ENCODE peak calls at places on chromosomes 13 and 19, in six cellular contexts. R is naive thymus-derived CD4-positive, alpha-beta T cell; Y is pancreas; L is right atrium auricular region; B is CD4-positive, CD25-positive, alpha-beta regulatory T cell; J is neuronal stem cell. W is an unnamed sample.

GRCh38 chr13:33870046-33870668 is 52.2 kb downstream of the RFC3 start:
- DNase-seq in R (no peak), Y (peak; percentile 49), L (no peak), B (no peak), J (no peak), W (no peak)

GRCh38 chr19:15609261-15609660 is 5.8 kb upstream of the CYP4F8 start:
- DNase-seq in R (no peak), Y (no peak), L (no peak), B (no peak), J (no peak), W (no peak)

GRCh38 chr13:77925616-77926015 is 7.0 kb upstream of the EDNRB start:
- DNase-seq in R (no peak), Y (no peak), L (no peak), B (no peak), J (no peak), W (no peak)

GRCh38 chr13:53143757-53144320 is 115.2 kb downstream of the OLFM4 start:
- DNase-seq in R (no peak), Y (no peak), L (no peak), B (no peak), J (no peak), W (no peak)

GRCh38 chr19:10752237-10752912 is 34.5 kb downstream of the DNM2 start:
- DNase-seq in R (no peak), Y (no peak), L (peak; percentile 68), B (no peak), J (no peak), W (no peak)

GRCh38 chr13:114148521-114148855 is 16.1 kb upstream of the RASA3 start:
- DNase-seq in R (peak; percentile 93), Y (peak; percentile 76), L (no peak), B (peak; percentile 96), J (no peak), W (peak; percentile 96)

GRCh38 chr13:26707122-26708006 is 53.2 kb downstream of the GPR12 start:
- DNase-seq in R (peak; percentile 21), Y (no peak), L (no peak), B (peak; percentile 25), J (peak; percentile 48), W (peak; percentile 30)

GRCh38 chr13:77448689-77449088 is 86.8 kb upstream of the SCEL start:
- DNase-seq in R (no peak), Y (peak; percentile 18), L (no peak), B (no peak), J (no peak), W (no peak)

GRCh38 chr13:83881031-83881727 is 1.1 kb downstream of the SLITRK1 start:
- DNase-seq in R (no peak), Y (no peak), L (no peak), B (no peak), J (no peak), W (no peak)

GRCh38 chr13:44420376-44421220 is 47.0 kb downstream of the SERP2 start:
- DNase-seq in R (no peak), Y (no peak), L (no peak), B (no peak), J (no peak), W (no peak)

GRCh38 chr13:45373116-45373606 is 32.2 kb upstream of the TPT1 start:
- DNase-seq in R (no peak), Y (no peak), L (no peak), B (no peak), J (no peak), W (no peak)

GRCh38 chr19:32418155-32418554 is 12.6 kb downstream of the DPY19L3 start:
- DNase-seq in R (no peak), Y (no peak), L (no peak), B (no peak), J (no peak), W (no peak)

GRCh38 chr13:47898080-47898479 is 103.0 kb downstream of the SUCLA2 start:
- DNase-seq in R (no peak), Y (no peak), L (no peak), B (no peak), J (no peak), W (no peak)

GRCh38 chr13:52195052-52195837 is 35.8 kb upstream of the NEK3 start:
- DNase-seq in R (peak; percentile 43), Y (peak; percentile 85), L (peak; percentile 91), B (peak; percentile 55), J (no peak), W (peak; percentile 52)

GRCh38 chr13:49936943-49937273 is 768 bp upstream of the SPRYD7 start:
- DNase-seq in R (no peak), Y (no peak), L (no peak), B (no peak), J (peak; percentile 8), W (no peak)

GRCh38 chr13:71799320-71799719 is 67.7 kb downstream of the DACH1 start:
- DNase-seq in R (no peak), Y (no peak), L (no peak), B (no peak), J (no peak), W (no peak)

GRCh38 chr19:42276284-42276683 is 7.2 kb downstream of the CIC start:
- DNase-seq in R (no peak), Y (no peak), L (no peak), B (no peak), J (no peak), W (no peak)

GRCh38 chr13:113881614-113882265 is 17.9 kb upstream of the GAS6 start:
- DNase-seq in R (no peak), Y (peak; percentile 63), L (peak; percentile 54), B (no peak), J (no peak), W (no peak)

GRCh38 chr19:29299416-29300380 is 86.7 kb upstream of the UQCRFS1 start:
- DNase-seq in R (no peak), Y (no peak), L (no peak), B (no peak), J (no peak), W (no peak)

GRCh38 chr13:113545455-113545930 is 39.1 kb upstream of the TFDP1 start:
- DNase-seq in R (no peak), Y (no peak), L (no peak), B (no peak), J (no peak), W (no peak)

GRCh38 chr13:112898786-112899617 is 70.0 kb upstream of the MCF2L start:
- DNase-seq in R (no peak), Y (no peak), L (no peak), B (no peak), J (no peak), W (no peak)

GRCh38 chr13:36130168-36130541 is 1.0 kb downstream of the DCLK1 start:
- DNase-seq in R (no peak), Y (no peak), L (no peak), B (no peak), J (no peak), W (no peak)

GRCh38 chr19:23916991-23917390 is 2.3 kb downstream of the ZNF726 start:
- DNase-seq in R (no peak), Y (no peak), L (no peak), B (no peak), J (no peak), W (no peak)

GRCh38 chr19:8831832-8832131 is 322 bp downstream of the ZNF558 start:
- DNase-seq in R (no peak), Y (no peak), L (no peak), B (no peak), J (no peak), W (no peak)
- H3K27ac ChIP-seq in R (peak overlapping the region; percentile 93), Y (peak overlapping the region; percentile 89), L (peak overlapping the region; percentile 91), B (peak overlapping the region; percentile 93), J (no peak overlapping the region), W (peak overlapping the region; percentile 81)

GRCh38 chr19:40392894-40393517 is 3.0 kb upstream of the HIPK4 start:
- DNase-seq in R (no peak), Y (no peak), L (no peak), B (no peak), J (no peak), W (no peak)

GRCh38 chr19:40393894-40394815 is 4.2 kb upstream of the HIPK4 start:
- DNase-seq in R (no peak), Y (no peak), L (no peak), B (no peak), J (no peak), W (no peak)

GRCh38 chr19:40389404-40390083 is 437 bp downstream of the HIPK4 start:
- DNase-seq in R (no peak), Y (no peak), L (no peak), B (no peak), J (no peak), W (no peak)

GRCh38 chr19:40390084-40390742 is at the start of gene HIPK4:
- DNase-seq in R (no peak), Y (no peak), L (no peak), B (no peak), J (no peak), W (no peak)

GRCh38 chr19:40392123-40392522 is 2.1 kb upstream of the HIPK4 start:
- DNase-seq in R (no peak), Y (no peak), L (no peak), B (no peak), J (no peak), W (no peak)
- H3K27ac ChIP-seq in R (no peak overlapping the region), Y (no peak overlapping the region), L (no peak overlapping the region), B (no peak overlapping the region), J (no peak overlapping the region), W (no peak overlapping the region)

DNA sequence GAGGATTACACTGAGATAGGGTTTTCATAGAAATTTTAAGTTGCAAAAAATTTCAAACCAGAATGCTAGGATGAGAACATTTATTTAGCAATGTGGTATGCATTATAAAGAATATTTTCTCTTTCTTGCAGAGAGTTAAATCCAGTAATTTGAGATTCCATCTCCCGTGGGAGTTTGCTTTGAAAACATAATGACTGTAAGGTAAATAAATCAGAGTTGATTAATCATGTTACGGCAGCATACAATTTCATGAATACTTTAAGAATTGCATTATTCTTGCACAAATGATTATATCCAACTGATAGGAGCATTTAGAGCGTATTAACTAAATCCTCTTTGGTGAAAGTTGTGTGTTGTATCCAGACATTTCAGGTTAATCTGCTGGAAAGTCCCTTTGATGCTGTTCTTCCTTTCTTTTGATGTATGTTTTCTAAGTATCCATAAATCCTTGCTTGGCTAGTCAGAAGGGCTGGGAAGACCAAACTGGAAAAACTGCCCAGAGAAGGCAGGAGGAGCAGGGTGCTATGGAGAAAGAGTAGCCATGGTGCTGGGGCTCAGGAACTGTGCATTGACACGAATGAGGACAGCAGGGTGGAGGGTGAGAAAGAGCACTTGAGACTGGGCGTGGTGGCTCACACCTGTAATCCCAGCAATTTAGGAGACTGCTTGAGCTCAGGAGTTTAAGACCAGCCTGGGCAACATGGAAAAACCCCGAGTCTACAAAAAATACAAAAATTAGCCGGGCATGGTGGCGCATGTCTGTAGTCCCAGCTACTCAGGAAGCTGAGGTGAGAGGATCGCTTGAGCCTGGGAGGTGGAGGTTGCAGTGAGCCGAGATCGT is 4.8 kb upstream of the GJA3 start:
- DNase-seq in R (no peak), Y (no peak), L (no peak), B (no peak), J (no peak), W (no peak)
- H3K27ac ChIP-seq in R (no peak overlapping the region), Y (no peak overlapping the region), L (no peak overlapping the region), B (no peak overlapping the region), J (no peak overlapping the region), W (no peak overlapping the region)

DNA sequence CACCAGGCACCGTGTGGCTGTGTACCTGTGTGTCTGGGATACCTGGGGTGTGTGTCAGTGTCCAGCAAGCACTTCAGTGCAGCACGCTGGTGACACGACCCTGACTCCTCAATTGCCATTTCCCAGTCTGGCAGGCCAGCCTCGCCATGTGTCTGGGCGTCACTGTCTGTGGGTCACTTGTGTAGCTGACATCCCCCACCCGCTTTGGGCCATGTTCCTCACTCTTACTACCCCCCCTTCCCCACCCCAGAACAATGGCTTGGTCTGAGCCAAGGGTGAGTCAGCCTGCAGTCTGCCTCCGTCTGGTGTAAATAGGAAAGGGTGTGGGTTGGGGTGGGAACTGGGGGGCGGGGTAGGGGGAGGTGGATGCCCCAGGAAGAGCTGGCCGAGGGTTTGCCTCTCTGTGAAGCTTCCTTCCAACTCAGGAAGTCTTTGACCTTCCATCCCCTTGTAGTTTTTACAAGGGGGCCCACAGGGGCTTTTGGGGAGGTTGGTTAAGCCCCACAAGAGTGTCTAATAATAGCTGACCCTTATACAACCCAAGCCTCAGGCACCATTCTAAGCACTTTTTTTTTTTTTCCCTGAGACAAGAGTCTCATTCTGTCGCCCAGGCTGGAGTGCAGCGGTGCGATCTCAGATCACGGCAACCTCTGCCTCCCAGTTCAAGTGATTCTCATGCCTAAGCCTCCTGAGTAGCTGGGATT is 17.6 kb downstream of the NOVA2 start:
- DNase-seq in R (no peak), Y (no peak), L (peak; percentile 75), B (no peak), J (no peak), W (no peak)
- H3K27ac ChIP-seq in R (no peak overlapping the region), Y (no peak overlapping the region), L (peak overlapping the region; percentile 53), B (no peak overlapping the region), J (no peak overlapping the region), W (no peak overlapping the region)

W was measured in CD4-positive, alpha-beta memory T cell.